ENCODE peak calls at places on chromosomes 5 and 9, in six cellular contexts. One of them, this sample, is unnamed.

GRCh38 chr5:170741801-170742200 is 41.7 kb upstream of the GABRP start:
- DNase-seq in brain microvascular endothelial cell: no peak
- DNase-seq in DND-41: no peak
- DNase-seq in colonic mucosa: no peak
- DNase-seq in stomach: no peak
- DNase-seq in cardiac muscle cell: no peak
- DNase-seq in this sample: no peak

GRCh38 chr5:38059876-38060275 is 198.5 kb upstream of the EGFLAM start:
- DNase-seq in brain microvascular endothelial cell: no peak
- DNase-seq in DND-41: no peak
- DNase-seq in colonic mucosa: no peak
- DNase-seq in stomach: no peak
- DNase-seq in cardiac muscle cell: no peak
- DNase-seq in this sample: no peak

GRCh38 chr9:124808246-124808956 is 31.5 kb downstream of the OLFML2A start:
- DNase-seq in brain microvascular endothelial cell: no peak
- DNase-seq in DND-41: no peak
- DNase-seq in colonic mucosa: no peak
- DNase-seq in stomach: no peak
- DNase-seq in cardiac muscle cell: no peak
- DNase-seq in this sample: no peak

GRCh38 chr5:95709967-95710650 is 21.0 kb upstream of the RHOBTB3 start:
- DNase-seq in brain microvascular endothelial cell: no peak
- DNase-seq in DND-41: no peak
- DNase-seq in colonic mucosa: no peak
- DNase-seq in stomach: peak; percentile 45
- DNase-seq in cardiac muscle cell: peak; percentile 90
- DNase-seq in this sample: peak; percentile 75

GRCh38 chr5:134267366-134268018 is 41.6 kb upstream of the PPP2CA start:
- DNase-seq in brain microvascular endothelial cell: no peak
- DNase-seq in DND-41: no peak
- DNase-seq in colonic mucosa: no peak
- DNase-seq in stomach: no peak
- DNase-seq in cardiac muscle cell: no peak
- DNase-seq in this sample: no peak

GRCh38 chr9:84922051-84922450 is 252.5 kb downstream of the NTRK2 start:
- DNase-seq in brain microvascular endothelial cell: no peak
- DNase-seq in DND-41: no peak
- DNase-seq in colonic mucosa: no peak
- DNase-seq in stomach: no peak
- DNase-seq in cardiac muscle cell: no peak
- DNase-seq in this sample: no peak

GRCh38 chr9:72680593-72681317 is 159.3 kb downstream of the TMC1 start:
- DNase-seq in brain microvascular endothelial cell: no peak
- DNase-seq in DND-41: no peak
- DNase-seq in colonic mucosa: no peak
- DNase-seq in stomach: no peak
- DNase-seq in cardiac muscle cell: no peak
- DNase-seq in this sample: no peak

GRCh38 chr5:116466740-116467139 is 107.9 kb downstream of the SEMA6A start:
- DNase-seq in brain microvascular endothelial cell: no peak
- DNase-seq in DND-41: no peak
- DNase-seq in colonic mucosa: no peak
- DNase-seq in stomach: no peak
- DNase-seq in cardiac muscle cell: no peak
- DNase-seq in this sample: no peak

GRCh38 chr9:19174127-19174921 is 47.0 kb upstream of the PLIN2 start:
- DNase-seq in brain microvascular endothelial cell: peak; percentile 96
- DNase-seq in DND-41: peak; percentile 55
- DNase-seq in colonic mucosa: peak; percentile 41
- DNase-seq in stomach: peak; percentile 55
- DNase-seq in cardiac muscle cell: peak; percentile 56
- DNase-seq in this sample: peak; percentile 46

GRCh38 chr5:53337827-53338226 is 142.6 kb upstream of the FST start:
- DNase-seq in brain microvascular endothelial cell: no peak
- DNase-seq in DND-41: no peak
- DNase-seq in colonic mucosa: no peak
- DNase-seq in stomach: no peak
- DNase-seq in cardiac muscle cell: no peak
- DNase-seq in this sample: no peak

GRCh38 chr5:161176221-161176620 is 324.2 kb upstream of the ATP10B start:
- DNase-seq in brain microvascular endothelial cell: no peak
- DNase-seq in DND-41: no peak
- DNase-seq in colonic mucosa: no peak
- DNase-seq in stomach: no peak
- DNase-seq in cardiac muscle cell: no peak
- DNase-seq in this sample: no peak

GRCh38 chr5:179411161-179411841 is 66.0 kb upstream of the ADAMTS2 start:
- DNase-seq in brain microvascular endothelial cell: no peak
- DNase-seq in DND-41: no peak
- DNase-seq in colonic mucosa: peak; percentile 15
- DNase-seq in stomach: no peak
- DNase-seq in cardiac muscle cell: no peak
- DNase-seq in this sample: no peak

GRCh38 chr9:94554439-94555331 is at the start of gene PCAT7:
- DNase-seq in brain microvascular endothelial cell: peak; percentile 24
- DNase-seq in DND-41: peak; percentile 68
- DNase-seq in colonic mucosa: peak; percentile 85
- DNase-seq in stomach: peak; percentile 90
- DNase-seq in cardiac muscle cell: peak; percentile 90
- DNase-seq in this sample: peak; percentile 22

GRCh38 chr5:29351170-29351569 is 1842.3 kb upstream of the CDH6 start:
- DNase-seq in brain microvascular endothelial cell: no peak
- DNase-seq in DND-41: no peak
- DNase-seq in colonic mucosa: no peak
- DNase-seq in stomach: no peak
- DNase-seq in cardiac muscle cell: no peak
- DNase-seq in this sample: no peak
- H3K27me3 ChIP-seq in brain microvascular endothelial cell: no peaks in the 10 kb centered on the region
- H3K27me3 ChIP-seq in DND-41: no peaks in the 10 kb centered on the region
- H3K27me3 ChIP-seq in colonic mucosa: no peaks in the 10 kb centered on the region
- H3K27me3 ChIP-seq in stomach: no peaks in the 10 kb centered on the region
- H3K27me3 ChIP-seq in cardiac muscle cell: no peaks in the 10 kb centered on the region
- H3K27me3 ChIP-seq in this sample: no peaks in the 10 kb centered on the region

GRCh38 chr9:99249619-99250018 is 27.5 kb downstream of the SEC61B start:
- DNase-seq in brain microvascular endothelial cell: no peak
- DNase-seq in DND-41: no peak
- DNase-seq in colonic mucosa: no peak
- DNase-seq in stomach: no peak
- DNase-seq in cardiac muscle cell: no peak
- DNase-seq in this sample: no peak
- H3K27ac ChIP-seq in brain microvascular endothelial cell: no peak overlapping the region
- H3K27ac ChIP-seq in DND-41: no peak overlapping the region
- H3K27ac ChIP-seq in colonic mucosa: no peak overlapping the region
- H3K27ac ChIP-seq in stomach: no peak overlapping the region
- H3K27ac ChIP-seq in cardiac muscle cell: no peak overlapping the region
- H3K27ac ChIP-seq in this sample: no peak overlapping the region

GRCh38 chr5:141845371-141845821 is 32.8 kb downstream of the PCDH1 start:
- DNase-seq in brain microvascular endothelial cell: no peak
- DNase-seq in DND-41: peak; percentile 49
- DNase-seq in colonic mucosa: no peak
- DNase-seq in stomach: no peak
- DNase-seq in cardiac muscle cell: no peak
- DNase-seq in this sample: no peak
- TF ChIP-seq CTCF in brain microvascular endothelial cell: peak; percentile 23
- TF ChIP-seq CTCF in DND-41: peak; percentile 46
- TF ChIP-seq CTCF in colonic mucosa: no peak
- TF ChIP-seq CTCF in stomach: no peak
- TF ChIP-seq CTCF in cardiac muscle cell: no peak
- TF ChIP-seq CTCF in this sample: no peak

GRCh38 chr5:176624142-176624541 is 6.2 kb downstream of the SNCB start:
- DNase-seq in brain microvascular endothelial cell: no peak
- DNase-seq in DND-41: no peak
- DNase-seq in colonic mucosa: no peak
- DNase-seq in stomach: no peak
- DNase-seq in cardiac muscle cell: no peak
- DNase-seq in this sample: no peak
- H3K27me3 ChIP-seq in brain microvascular endothelial cell: peaks cover 26% of the 10 kb centered on the region
- H3K27me3 ChIP-seq in DND-41: no peaks in the 10 kb centered on the region
- H3K27me3 ChIP-seq in colonic mucosa: peaks cover 58% of the 10 kb centered on the region
- H3K27me3 ChIP-seq in stomach: peaks cover 99% of the 10 kb centered on the region
- H3K27me3 ChIP-seq in cardiac muscle cell: peaks cover 34% of the 10 kb centered on the region
- H3K27me3 ChIP-seq in this sample: peaks cover 29% of the 10 kb centered on the region

DNA sequence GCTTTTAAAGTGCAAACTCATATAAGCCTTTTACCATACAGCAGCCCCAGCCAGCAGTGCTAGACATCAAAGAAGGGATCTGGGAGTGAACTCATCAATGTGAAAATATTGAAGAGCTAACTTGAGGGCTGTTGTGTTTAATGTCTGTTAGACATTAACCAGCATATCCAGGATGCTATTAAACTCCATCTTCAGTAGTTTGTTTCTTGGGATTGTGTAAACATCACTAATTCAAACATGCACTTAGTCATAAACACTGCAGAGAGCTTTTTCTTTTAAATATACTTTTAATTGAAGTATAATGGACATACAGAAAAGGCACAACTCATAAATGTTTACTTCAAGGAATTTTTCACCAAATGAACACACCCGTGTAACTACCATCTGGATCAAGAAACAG is 81.8 kb downstream of the TMEM252 start:
- DNase-seq in brain microvascular endothelial cell: no peak
- DNase-seq in DND-41: no peak
- DNase-seq in colonic mucosa: no peak
- DNase-seq in stomach: no peak
- DNase-seq in cardiac muscle cell: no peak
- DNase-seq in this sample: no peak
- H3K27ac ChIP-seq in brain microvascular endothelial cell: no peak overlapping the region
- H3K27ac ChIP-seq in DND-41: no peak overlapping the region
- H3K27ac ChIP-seq in colonic mucosa: no peak overlapping the region
- H3K27ac ChIP-seq in stomach: no peak overlapping the region
- H3K27ac ChIP-seq in cardiac muscle cell: peak overlapping the region; percentile 80
- H3K27ac ChIP-seq in this sample: no peak overlapping the region

GRCh38 chr9:112921549-112921948 is 30.9 kb upstream of the SLC46A2 start:
- DNase-seq in brain microvascular endothelial cell: peak; percentile 56
- DNase-seq in DND-41: no peak
- DNase-seq in colonic mucosa: no peak
- DNase-seq in stomach: no peak
- DNase-seq in cardiac muscle cell: peak; percentile 55
- DNase-seq in this sample: no peak

DNA sequence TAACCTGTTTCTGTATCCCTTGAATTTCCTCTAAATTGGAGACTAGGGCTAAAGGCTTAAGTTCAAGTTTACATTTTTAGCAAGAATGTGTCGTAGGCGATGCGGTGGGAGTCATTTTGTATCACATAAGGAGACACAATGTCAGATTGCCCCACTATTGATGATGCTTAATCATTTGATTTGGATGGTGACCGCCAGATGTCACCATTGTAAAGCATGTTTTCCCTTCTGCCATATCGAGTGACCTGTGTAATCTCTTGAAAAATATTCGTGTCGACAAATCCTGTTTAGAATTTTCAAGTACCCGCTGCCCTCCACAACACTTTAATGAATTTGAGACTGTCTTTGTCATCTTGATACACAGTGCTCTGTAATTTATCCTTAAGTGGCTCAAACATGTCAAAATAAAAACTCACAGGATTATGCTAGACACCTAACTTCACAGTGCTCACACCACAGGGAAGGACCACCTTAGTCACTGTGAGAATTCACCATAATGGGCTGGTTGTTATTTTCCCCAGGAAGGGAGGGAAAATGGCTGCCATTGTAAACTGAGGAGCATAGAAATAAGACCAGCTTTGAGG is 34.5 kb upstream of the SLC46A2 start:
- DNase-seq in brain microvascular endothelial cell: peak; percentile 12
- DNase-seq in DND-41: no peak
- DNase-seq in colonic mucosa: no peak
- DNase-seq in stomach: no peak
- DNase-seq in cardiac muscle cell: peak; percentile 51
- DNase-seq in this sample: peak; percentile 11
- TF ChIP-seq CTCF in brain microvascular endothelial cell: peak; percentile 49
- TF ChIP-seq CTCF in DND-41: no peak
- TF ChIP-seq CTCF in colonic mucosa: peak; percentile 13
- TF ChIP-seq CTCF in stomach: peak; percentile 36
- TF ChIP-seq CTCF in cardiac muscle cell: peak; percentile 39
- TF ChIP-seq CTCF in this sample: peak; percentile 42

GRCh38 chr5:136193396-136193935 is 504 bp upstream of the SMIM32 start:
- DNase-seq in brain microvascular endothelial cell: no peak
- DNase-seq in DND-41: no peak
- DNase-seq in colonic mucosa: no peak
- DNase-seq in stomach: no peak
- DNase-seq in cardiac muscle cell: no peak
- DNase-seq in this sample: no peak
- H3K27me3 ChIP-seq in brain microvascular endothelial cell: peaks cover 33% of the 10 kb centered on the region
- H3K27me3 ChIP-seq in DND-41: no peaks in the 10 kb centered on the region
- H3K27me3 ChIP-seq in colonic mucosa: peaks cover 17% of the 10 kb centered on the region
- H3K27me3 ChIP-seq in stomach: peaks cover 58% of the 10 kb centered on the region
- H3K27me3 ChIP-seq in cardiac muscle cell: peaks cover 66% of the 10 kb centered on the region
- H3K27me3 ChIP-seq in this sample: no peaks in the 10 kb centered on the region

GRCh38 chr5:174609116-174609515 is 115.3 kb upstream of the MSX2 start:
- DNase-seq in brain microvascular endothelial cell: no peak
- DNase-seq in DND-41: no peak
- DNase-seq in colonic mucosa: no peak
- DNase-seq in stomach: peak; percentile 54
- DNase-seq in cardiac muscle cell: no peak
- DNase-seq in this sample: no peak
- H3K27ac ChIP-seq in brain microvascular endothelial cell: no peak overlapping the region
- H3K27ac ChIP-seq in DND-41: no peak overlapping the region
- H3K27ac ChIP-seq in colonic mucosa: no peak overlapping the region
- H3K27ac ChIP-seq in stomach: peak overlapping the region; percentile 57
- H3K27ac ChIP-seq in cardiac muscle cell: no peak overlapping the region
- H3K27ac ChIP-seq in this sample: no peak overlapping the region